ENCODE peak calls at places on chromosomes 3 and 15, in six cellular contexts. One of them, this sample, is unnamed. For H3K4me1, the result is how much of the 10 kb centered on the place peaks cover.

GRCh38 chr3:99949956-99950670 is 132.5 kb downstream of the CMSS1 start:
- DNase-seq in A549: no peak
- DNase-seq in colonic mucosa: no peak
- DNase-seq in esophagus squamous epithelium: no peak
- DNase-seq in IMR-90: no peak
- DNase-seq in CD8-positive, alpha-beta T cell: no peak
- DNase-seq in this sample: no peak

GRCh38 chr15:57017024-57017423 is 98.6 kb downstream of the TCF12 start:
- DNase-seq in colonic mucosa: no peak
- DNase-seq in A549: no peak
- DNase-seq in IMR-90: peak
- DNase-seq in esophagus squamous epithelium: no peak
- DNase-seq in CD8-positive, alpha-beta T cell: no peak
- DNase-seq in this sample: no peak

GRCh38 chr3:154758109-154758868 is 321.8 kb upstream of the MME start:
- DNase-seq in IMR-90: peak
- DNase-seq in A549: peak
- DNase-seq in CD8-positive, alpha-beta T cell: no peak
- DNase-seq in colonic mucosa: no peak
- DNase-seq in esophagus squamous epithelium: no peak
- DNase-seq in this sample: no peak

GRCh38 chr15:89052474-89052873 is 35.8 kb upstream of the ABHD2 start:
- DNase-seq in IMR-90: peak
- DNase-seq in esophagus squamous epithelium: no peak
- DNase-seq in colonic mucosa: no peak
- DNase-seq in A549: no peak
- DNase-seq in CD8-positive, alpha-beta T cell: no peak
- DNase-seq in this sample: no peak

GRCh38 chr3:178966299-178967183 is 105.1 kb downstream of the ZMAT3 start:
- DNase-seq in colonic mucosa: no peak
- DNase-seq in esophagus squamous epithelium: no peak
- DNase-seq in A549: no peak
- DNase-seq in IMR-90: peak
- DNase-seq in CD8-positive, alpha-beta T cell: no peak
- DNase-seq in this sample: no peak

GRCh38 chr15:48856947-48857346 is 21.0 kb upstream of the EID1 start:
- DNase-seq in esophagus squamous epithelium: no peak
- DNase-seq in A549: no peak
- DNase-seq in CD8-positive, alpha-beta T cell: no peak
- DNase-seq in colonic mucosa: no peak
- DNase-seq in IMR-90: peak
- DNase-seq in this sample: no peak

GRCh38 chr3:120908030-120908802 is at the start of gene STXBP5L:
- DNase-seq in A549: peak
- DNase-seq in esophagus squamous epithelium: no peak
- DNase-seq in CD8-positive, alpha-beta T cell: peak
- DNase-seq in IMR-90: peak
- DNase-seq in colonic mucosa: peak
- DNase-seq in this sample: peak

GRCh38 chr15:99132584-99133287 is 27.9 kb downstream of the SYNM start:
- DNase-seq in esophagus squamous epithelium: no peak
- DNase-seq in CD8-positive, alpha-beta T cell: no peak
- DNase-seq in colonic mucosa: no peak
- DNase-seq in A549: no peak
- DNase-seq in IMR-90: no peak
- DNase-seq in this sample: no peak

GRCh38 chr3:11514191-11514770 is 129.4 kb downstream of the VGLL4 start:
- DNase-seq in A549: no peak
- DNase-seq in IMR-90: peak
- DNase-seq in esophagus squamous epithelium: no peak
- DNase-seq in CD8-positive, alpha-beta T cell: no peak
- DNase-seq in colonic mucosa: peak
- DNase-seq in this sample: no peak

GRCh38 chr3:157067114-157067513 is 92.8 kb downstream of the CCNL1 start:
- DNase-seq in IMR-90: no peak
- DNase-seq in colonic mucosa: no peak
- DNase-seq in CD8-positive, alpha-beta T cell: peak
- DNase-seq in esophagus squamous epithelium: no peak
- DNase-seq in A549: no peak
- DNase-seq in this sample: no peak

GRCh38 chr15:60179786-60180391 is 175.8 kb downstream of the FOXB1 start:
- DNase-seq in colonic mucosa: peak
- DNase-seq in esophagus squamous epithelium: no peak
- DNase-seq in A549: peak
- DNase-seq in IMR-90: peak
- DNase-seq in CD8-positive, alpha-beta T cell: no peak
- DNase-seq in this sample: peak

GRCh38 chr15:38864827-38865604 is 300.4 kb upstream of the RASGRP1 start:
- DNase-seq in A549: no peak
- DNase-seq in colonic mucosa: no peak
- DNase-seq in esophagus squamous epithelium: no peak
- DNase-seq in CD8-positive, alpha-beta T cell: no peak
- DNase-seq in IMR-90: peak
- DNase-seq in this sample: no peak

GRCh38 chr3:126850370-126851085 is 132.4 kb upstream of the PLXNA1 start:
- DNase-seq in colonic mucosa: no peak
- DNase-seq in IMR-90: peak
- DNase-seq in CD8-positive, alpha-beta T cell: no peak
- DNase-seq in esophagus squamous epithelium: no peak
- DNase-seq in A549: no peak
- DNase-seq in this sample: peak

GRCh38 chr3:184011937-184012889 is 5.5 kb downstream of the ABCC5 start:
- DNase-seq in colonic mucosa: peak
- DNase-seq in IMR-90: peak
- DNase-seq in A549: no peak
- DNase-seq in esophagus squamous epithelium: no peak
- DNase-seq in CD8-positive, alpha-beta T cell: no peak
- DNase-seq in this sample: no peak

GRCh38 chr15:59364238-59364637 is 8.4 kb downstream of the MYO1E start:
- DNase-seq in A549: no peak
- DNase-seq in CD8-positive, alpha-beta T cell: no peak
- DNase-seq in colonic mucosa: no peak
- DNase-seq in IMR-90: peak
- DNase-seq in esophagus squamous epithelium: no peak
- DNase-seq in this sample: no peak

GRCh38 chr3:39192490-39193092 is at the start of gene XIRP1:
- DNase-seq in IMR-90: peak
- DNase-seq in colonic mucosa: no peak
- DNase-seq in CD8-positive, alpha-beta T cell: no peak
- DNase-seq in esophagus squamous epithelium: no peak
- DNase-seq in A549: no peak
- DNase-seq in this sample: no peak

GRCh38 chr3:42923606-42924005 is 17.7 kb downstream of the ZNF662 start:
- DNase-seq in IMR-90: no peak
- DNase-seq in colonic mucosa: no peak
- DNase-seq in CD8-positive, alpha-beta T cell: no peak
- DNase-seq in esophagus squamous epithelium: no peak
- DNase-seq in A549: no peak
- DNase-seq in this sample: no peak

GRCh38 chr3:172751188-172751571 is 654 bp downstream of the ECT2 start:
- DNase-seq in esophagus squamous epithelium: no peak
- DNase-seq in A549: no peak
- DNase-seq in CD8-positive, alpha-beta T cell: no peak
- DNase-seq in colonic mucosa: peak
- DNase-seq in IMR-90: peak
- DNase-seq in this sample: no peak

GRCh38 chr15:73394782-73395181 is 26.0 kb upstream of the HCN4 start:
- DNase-seq in CD8-positive, alpha-beta T cell: no peak
- DNase-seq in colonic mucosa: no peak
- DNase-seq in esophagus squamous epithelium: no peak
- DNase-seq in A549: no peak
- DNase-seq in IMR-90: no peak
- DNase-seq in this sample: no peak

GRCh38 chr3:126654571-126655393 is at the start of gene TXNRD3:
- DNase-seq in IMR-90: peak
- DNase-seq in CD8-positive, alpha-beta T cell: peak
- DNase-seq in colonic mucosa: peak
- DNase-seq in A549: peak
- DNase-seq in esophagus squamous epithelium: no peak
- DNase-seq in this sample: peak

GRCh38 chr3:34995771-34996430 is 643.4 kb upstream of the ARPP21 start:
- DNase-seq in colonic mucosa: no peak
- DNase-seq in CD8-positive, alpha-beta T cell: no peak
- DNase-seq in A549: no peak
- DNase-seq in IMR-90: no peak
- DNase-seq in esophagus squamous epithelium: no peak
- DNase-seq in this sample: no peak

GRCh38 chr3:13599887-13600450 is 51.0 kb downstream of the FBLN2 start:
- DNase-seq in esophagus squamous epithelium: no peak
- DNase-seq in IMR-90: no peak
- DNase-seq in colonic mucosa: no peak
- DNase-seq in A549: no peak
- DNase-seq in CD8-positive, alpha-beta T cell: no peak
- DNase-seq in this sample: no peak

GRCh38 chr3:12280333-12280732 is 8.5 kb upstream of the PPARG start:
- DNase-seq in colonic mucosa: no peak
- DNase-seq in IMR-90: no peak
- DNase-seq in CD8-positive, alpha-beta T cell: no peak
- DNase-seq in esophagus squamous epithelium: no peak
- DNase-seq in A549: no peak
- DNase-seq in this sample: no peak

GRCh38 chr3:50454671-50455070 is 48.8 kb downstream of the CACNA2D2 start:
- DNase-seq in colonic mucosa: no peak
- DNase-seq in A549: no peak
- DNase-seq in CD8-positive, alpha-beta T cell: no peak
- DNase-seq in esophagus squamous epithelium: no peak
- DNase-seq in IMR-90: no peak
- DNase-seq in this sample: no peak

GRCh38 chr15:66308526-66308925 is 15.2 kb downstream of the DIS3L start:
- DNase-seq in colonic mucosa: no peak
- DNase-seq in A549: no peak
- DNase-seq in esophagus squamous epithelium: no peak
- DNase-seq in IMR-90: no peak
- DNase-seq in CD8-positive, alpha-beta T cell: no peak
- DNase-seq in this sample: no peak
- H3K4me3 ChIP-seq in colonic mucosa: no peak
- H3K4me3 ChIP-seq in A549: no peak
- H3K4me3 ChIP-seq in esophagus squamous epithelium: no peak
- H3K4me3 ChIP-seq in IMR-90: no peak
- H3K4me3 ChIP-seq in CD8-positive, alpha-beta T cell: no peak
- H3K4me3 ChIP-seq in this sample: no peak

DNA sequence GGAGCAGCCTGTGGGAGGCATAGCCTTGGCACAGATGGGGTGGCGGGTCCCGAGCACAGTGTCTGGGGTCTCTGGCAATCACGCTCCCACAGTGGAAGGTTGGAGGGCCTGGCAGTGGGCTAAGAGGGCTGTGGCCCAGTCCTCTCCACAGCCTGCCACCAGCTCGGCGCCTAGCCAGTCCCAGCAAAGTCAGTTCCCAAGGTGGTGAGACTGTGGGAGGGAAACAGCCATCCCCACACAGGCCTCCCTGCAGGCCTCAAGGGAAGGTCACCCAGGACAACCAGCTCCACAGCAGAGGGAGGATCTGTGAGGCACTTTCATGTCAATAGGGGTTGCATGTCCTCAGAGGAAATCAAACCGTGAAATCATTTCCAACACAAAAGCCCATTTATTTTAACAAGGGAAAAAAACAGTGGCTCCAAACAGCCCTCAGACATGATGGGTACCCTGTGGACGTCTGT is 27.6 kb upstream of the LIMD1 start:
- DNase-seq in colonic mucosa: no peak
- DNase-seq in A549: no peak
- DNase-seq in CD8-positive, alpha-beta T cell: no peak
- DNase-seq in IMR-90: no peak
- DNase-seq in esophagus squamous epithelium: no peak
- DNase-seq in this sample: no peak
- H3K4me1 ChIP-seq in colonic mucosa: under half
- H3K4me1 ChIP-seq in A549: under half
- H3K4me1 ChIP-seq in CD8-positive, alpha-beta T cell: under half
- H3K4me1 ChIP-seq in IMR-90: under half
- H3K4me1 ChIP-seq in esophagus squamous epithelium: under half
- H3K4me1 ChIP-seq in this sample: under half

DNA sequence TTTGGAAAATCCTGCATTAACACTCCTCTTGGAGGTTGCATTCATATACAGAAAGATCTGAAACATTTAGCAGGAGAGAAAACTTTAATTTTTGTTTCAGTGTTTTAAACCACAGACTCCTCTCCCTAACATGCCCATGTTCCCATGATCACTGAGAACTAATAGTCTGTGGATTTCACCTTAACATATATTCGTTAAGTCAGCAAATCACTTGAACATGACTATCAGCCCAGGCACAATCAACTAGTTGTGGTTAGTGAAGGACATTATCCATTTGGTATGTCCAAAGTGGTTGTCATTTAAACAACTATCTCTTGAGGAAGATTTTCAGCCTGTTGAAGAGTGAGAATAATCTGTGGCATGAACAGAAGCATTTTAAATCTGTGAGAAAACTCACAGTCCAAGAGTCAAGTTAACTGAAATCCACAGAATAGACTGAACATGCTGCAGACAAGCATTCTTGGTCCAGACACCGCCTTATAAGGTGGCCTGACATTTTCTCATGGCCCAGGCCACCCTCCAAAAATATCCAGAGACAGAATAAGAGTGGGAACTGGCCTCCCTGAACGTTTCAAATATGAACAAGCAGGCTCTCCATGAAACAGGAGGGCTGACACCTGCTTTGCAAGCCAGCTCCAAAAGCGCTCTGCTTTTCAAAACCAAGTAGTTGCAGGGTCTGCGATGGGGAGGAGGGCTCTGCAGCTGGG is 39.9 kb upstream of the ADCY5 start:
- DNase-seq in A549: no peak
- DNase-seq in esophagus squamous epithelium: no peak
- DNase-seq in IMR-90: no peak
- DNase-seq in CD8-positive, alpha-beta T cell: no peak
- DNase-seq in colonic mucosa: no peak
- DNase-seq in this sample: no peak
- TF ChIP-seq CTCF in A549: no peak
- TF ChIP-seq CTCF in esophagus squamous epithelium: no peak
- TF ChIP-seq CTCF in IMR-90: no peak
- TF ChIP-seq CTCF in CD8-positive, alpha-beta T cell: no peak
- TF ChIP-seq CTCF in colonic mucosa: no peak
- TF ChIP-seq CTCF in this sample: no peak

GRCh38 chr3:111763101-111763500 is 96.0 kb upstream of the PHLDB2 start:
- DNase-seq in colonic mucosa: no peak
- DNase-seq in IMR-90: no peak
- DNase-seq in A549: no peak
- DNase-seq in CD8-positive, alpha-beta T cell: no peak
- DNase-seq in esophagus squamous epithelium: no peak
- DNase-seq in this sample: no peak
- H3K4me3 ChIP-seq in colonic mucosa: no peak
- H3K4me3 ChIP-seq in IMR-90: no peak
- H3K4me3 ChIP-seq in A549: no peak
- H3K4me3 ChIP-seq in CD8-positive, alpha-beta T cell: no peak
- H3K4me3 ChIP-seq in esophagus squamous epithelium: no peak
- H3K4me3 ChIP-seq in this sample: no peak

DNA sequence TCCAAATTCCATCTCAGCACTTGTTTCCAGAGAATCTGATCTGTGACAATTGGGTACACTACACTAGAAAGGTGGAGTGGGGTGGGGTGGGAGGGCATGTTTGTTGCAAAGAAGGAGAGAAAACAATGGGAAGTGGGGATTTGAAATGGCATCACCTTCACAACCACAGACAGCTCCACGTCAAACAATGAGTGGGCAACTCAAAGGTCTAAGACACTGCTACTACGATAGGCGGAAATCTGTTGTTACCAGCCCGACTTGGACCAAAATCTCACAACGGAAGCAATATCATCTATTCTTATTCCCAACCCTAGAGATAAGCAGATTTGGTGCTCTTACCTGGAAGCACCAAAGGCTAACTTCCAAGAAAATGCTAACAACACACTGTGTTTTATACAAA is 3.3 kb downstream of the CYP19A1 start:
- DNase-seq in A549: no peak
- DNase-seq in IMR-90: no peak
- DNase-seq in colonic mucosa: no peak
- DNase-seq in esophagus squamous epithelium: no peak
- DNase-seq in CD8-positive, alpha-beta T cell: no peak
- DNase-seq in this sample: no peak
- H3K4me1 ChIP-seq in A549: under half
- H3K4me1 ChIP-seq in IMR-90: under half
- H3K4me1 ChIP-seq in colonic mucosa: under half
- H3K4me1 ChIP-seq in esophagus squamous epithelium: under half
- H3K4me1 ChIP-seq in CD8-positive, alpha-beta T cell: under half
- H3K4me1 ChIP-seq in this sample: under half

This sample was measured in Caco-2.